ENCODE peak calls at places on chromosomes 5 and 9, in four cellular contexts. C, X, Q and B are unnamed samples.

GRCh38 chr5:120463026-120463770 is 902 bp upstream of the PRR16 start:
- DNase-seq in C (no peak), Q (no peak), X (no peak), B (no peak)

GRCh38 chr5:142248853-142249462 is 75.9 kb downstream of the SPRY4 start:
- DNase-seq in C (no peak), Q (peak), X (no peak), B (no peak)

GRCh38 chr9:98081477-98082219 is 25.1 kb downstream of the NANS start:
- DNase-seq in Q (peak), X (no peak), C (no peak), B (no peak)

GRCh38 chr9:135924628-135925338 is 17.4 kb upstream of the CAMSAP1 start:
- DNase-seq in X (no peak), Q (no peak), C (no peak), B (peak)

GRCh38 chr9:98010450-98010849 is 27.3 kb downstream of the ANP32B start:
- DNase-seq in X (no peak), C (peak), Q (peak), B (peak)

GRCh38 chr5:160369990-160370712 is at the start of gene C1QTNF2:
- DNase-seq in Q (peak), C (peak), X (peak), B (peak)

GRCh38 chr5:24649531-24649930 is 4.8 kb upstream of the CDH10 start:
- DNase-seq in C (no peak), X (no peak), Q (no peak), B (peak)

GRCh38 chr5:139848508-139849100 is 53.0 kb downstream of the PSD2 start:
- DNase-seq in C (peak), Q (no peak), X (no peak), B (peak)

GRCh38 chr5:83464261-83464660 is 7.3 kb upstream of the VCAN start:
- DNase-seq in X (no peak), C (no peak), Q (no peak), B (no peak)

GRCh38 chr9:105154723-105155191 is 89.7 kb upstream of the SLC44A1 start:
- DNase-seq in C (no peak), X (no peak), Q (peak), B (no peak)

GRCh38 chr9:132732326-132732725 is 62.1 kb downstream of the GTF3C4 start:
- DNase-seq in Q (no peak), X (no peak), C (no peak), B (peak)

GRCh38 chr9:21983509-21983908 is 10.7 kb downstream of the CDKN2A start:
- DNase-seq in X (no peak), C (no peak), Q (no peak), B (no peak)

GRCh38 chr9:75998107-75998780 is 107.8 kb downstream of the PCSK5 start:
- DNase-seq in X (no peak), C (no peak), Q (no peak), B (no peak)

GRCh38 chr9:125146247-125146646 is 2.9 kb upstream of the SCAI start:
- DNase-seq in Q (peak), C (no peak), X (no peak), B (no peak)

GRCh38 chr5:100789641-100790160 is 113.4 kb downstream of the ST8SIA4 start:
- DNase-seq in C (no peak), Q (no peak), X (no peak), B (no peak)

GRCh38 chr5:82793808-82794419 is 283.3 kb downstream of the TMEM167A start:
- DNase-seq in Q (peak), C (peak), X (peak), B (peak)

GRCh38 chr9:125681086-125681622 is 25.9 kb downstream of the MAPKAP1 start:
- DNase-seq in C (no peak), Q (no peak), X (no peak), B (no peak)

GRCh38 chr5:115068239-115069086 is 101.2 kb downstream of the TRIM36 start:
- DNase-seq in Q (peak), C (no peak), X (no peak), B (peak)

GRCh38 chr9:15264918-15265317 is 42.1 kb downstream of the TTC39B start:
- DNase-seq in Q (no peak), X (no peak), C (no peak), B (no peak)

GRCh38 chr5:160181965-160182622 is 47.2 kb upstream of the FABP6 start:
- DNase-seq in Q (no peak), C (no peak), X (no peak), B (no peak)

GRCh38 chr9:3337515-3337914 is 188.3 kb downstream of the RFX3 start:
- DNase-seq in Q (peak), C (no peak), X (no peak), B (no peak)

GRCh38 chr9:23824241-23825142 is 1.5 kb downstream of the ELAVL2 start:
- DNase-seq in Q (no peak), C (peak), X (no peak), B (peak)

GRCh38 chr9:73348485-73348884 is 196.8 kb downstream of the ANXA1 start:
- DNase-seq in X (peak), Q (no peak), C (no peak), B (peak)

GRCh38 chr9:132748450-132748849 is 78.2 kb downstream of the GTF3C4 start:
- DNase-seq in C (no peak), X (no peak), Q (peak), B (no peak)

GRCh38 chr5:79771387-79771786 is 81.8 kb downstream of the CMYA5 start:
- DNase-seq in Q (peak), X (no peak), C (no peak), B (peak)

GRCh38 chr5:122129332-122129731 is at the start of gene ZNF474:
- DNase-seq in C (peak), X (peak), Q (peak), B (peak)

GRCh38 chr5:124512236-124512635 is 234.2 kb downstream of the ZNF608 start:
- DNase-seq in C (no peak), Q (peak), X (no peak), B (no peak)

GRCh38 chr9:94799578-94800264 is 73.2 kb downstream of the AOPEP start:
- DNase-seq in Q (peak), C (no peak), X (no peak), B (peak)

GRCh38 chr9:94800424-94801117 is 74.1 kb downstream of the AOPEP start:
- DNase-seq in C (no peak), Q (peak), X (no peak), B (no peak)

GRCh38 chr9:94798668-94799067 is 72.2 kb downstream of the AOPEP start:
- DNase-seq in X (no peak), C (no peak), Q (no peak), B (no peak)

GRCh38 chr9:94796687-94797086 is 70.2 kb downstream of the AOPEP start:
- DNase-seq in C (no peak), Q (no peak), X (no peak), B (no peak)

GRCh38 chr9:94798201-94798600 is 71.7 kb downstream of the AOPEP start:
- DNase-seq in Q (no peak), C (no peak), X (no peak), B (no peak)
- H2BK120ac ChIP-seq in Q (no peak), C (no peak), X (no peak), B (no peak)

GRCh38 chr5:149017669-149018068 is 45.2 kb downstream of the SH3TC2 start:
- DNase-seq in Q (no peak), C (no peak), X (no peak), B (no peak)

GRCh38 chr5:149015126-149015525 is 47.7 kb downstream of the SH3TC2 start:
- DNase-seq in Q (no peak), X (no peak), C (no peak), B (no peak)

GRCh38 chr5:149014634-149015033 is 48.2 kb downstream of the SH3TC2 start:
- DNase-seq in C (no peak), Q (no peak), X (no peak), B (no peak)

GRCh38 chr5:149012350-149012749 is 50.5 kb downstream of the SH3TC2 start:
- DNase-seq in C (peak), X (no peak), Q (no peak), B (peak)

GRCh38 chr5:149015561-149015960 is 47.3 kb downstream of the SH3TC2 start:
- DNase-seq in Q (no peak), X (no peak), C (no peak), B (no peak)
- H2BK120ac ChIP-seq in Q (no peak), X (no peak), C (no peak), B (no peak)

DNA sequence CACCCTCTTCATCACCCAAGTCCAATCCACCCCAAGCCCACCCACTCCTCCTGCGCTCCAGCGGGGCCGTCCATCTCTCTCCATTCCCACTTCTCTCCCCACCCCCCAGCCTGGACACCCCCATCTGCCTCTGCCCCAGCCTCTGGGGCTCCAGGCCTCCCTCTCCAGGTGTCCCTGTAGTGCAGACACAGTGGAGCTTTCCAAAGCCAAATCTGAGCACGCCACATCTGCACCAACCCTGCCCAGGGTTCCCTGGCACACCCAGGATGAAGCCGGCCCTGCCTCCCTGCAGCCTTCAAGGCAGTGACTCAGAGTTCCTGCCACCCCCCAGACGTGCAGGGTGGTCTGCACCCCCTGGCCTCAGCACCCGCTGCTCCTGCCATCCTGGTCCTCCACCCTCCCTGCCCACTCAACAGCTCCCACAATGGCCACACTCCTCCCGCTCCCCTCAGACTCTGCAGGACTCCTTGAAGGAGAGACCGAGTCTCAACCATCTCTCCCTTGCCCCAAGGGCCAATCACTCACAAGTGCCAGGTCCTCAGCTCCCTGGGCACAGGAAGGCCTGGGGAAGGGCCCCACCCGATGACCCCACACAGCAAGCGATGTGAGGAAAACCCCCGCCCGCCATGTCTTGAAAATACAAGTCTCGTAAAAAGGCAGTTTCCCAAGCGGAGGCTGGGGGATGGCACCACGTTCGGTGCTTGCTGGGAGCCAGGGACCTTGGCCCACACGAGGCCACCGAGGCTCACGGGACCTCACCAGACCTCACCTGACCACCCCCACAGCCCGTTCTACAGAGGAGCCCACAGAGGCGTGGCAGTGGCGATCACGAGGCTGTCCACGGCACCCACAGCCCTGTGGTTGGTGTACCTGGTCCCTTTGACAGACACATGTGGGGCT is 22.2 kb downstream of the VAV2 start:
- DNase-seq in X (no peak), Q (no peak), C (no peak), B (no peak)
- H2BK120ac ChIP-seq in X (no peak), Q (no peak), C (no peak), B (no peak)

GRCh38 chr5:132087176-132087575 is 13.6 kb downstream of the CSF2 start:
- DNase-seq in X (no peak), Q (no peak), C (no peak), B (no peak)

GRCh38 chr5:132083065-132083678 is 9.6 kb downstream of the CSF2 start:
- DNase-seq in X (no peak), C (no peak), Q (no peak), B (no peak)

GRCh38 chr5:132087661-132088060 is 14.1 kb downstream of the CSF2 start:
- DNase-seq in X (no peak), Q (no peak), C (no peak), B (no peak)

GRCh38 chr5:132086277-132086794 is 12.7 kb downstream of the CSF2 start:
- DNase-seq in X (no peak), Q (peak), C (no peak), B (peak)

GRCh38 chr5:132085686-132086085 is 12.1 kb downstream of the CSF2 start:
- DNase-seq in X (no peak), Q (no peak), C (no peak), B (no peak)
- H2BK120ac ChIP-seq in X (no peak), Q (peak), C (no peak), B (no peak)

GRCh38 chr9:12964271-12964670 is 189.5 kb downstream of the LURAP1L start:
- DNase-seq in C (no peak), X (no peak), Q (peak), B (no peak)
- H2BK120ac ChIP-seq in C (no peak), X (peak), Q (no peak), B (no peak)